ENCODE peak calls at places on chromosomes 5 and 9, in seven cellular contexts. T is HFF-Myc; R is A549; Z is CD8-positive, alpha-beta memory T cell; J is pancreas; L is Peyer's patch; G is heart left ventricle. C is an unnamed sample.
A peak's percentile ranks its signal among the peaks of the same experiment; 100 is the strongest.

GRCh38 chr5:32499261-32499660 is 54.7 kb upstream of the ZFR start:
- DNase-seq in T (no peak), R (no peak), Z (no peak), J (no peak), L (no peak), G (no peak), C (no peak)

GRCh38 chr9:16869961-16870605 is 387 bp downstream of the BNC2 start:
- DNase-seq in T (no peak), R (peak; percentile 39), Z (no peak), J (peak; percentile 18), L (no peak), G (no peak), C (peak; percentile 78)

GRCh38 chr5:56200856-56201638 is 32.1 kb downstream of the ANKRD55 start:
- DNase-seq in T (peak; percentile 59), R (peak; percentile 90), Z (peak; percentile 63), J (peak; percentile 73), L (peak; percentile 46), G (peak; percentile 56), C (peak; percentile 78)

GRCh38 chr5:139817970-139818369 is 22.4 kb downstream of the PSD2 start:
- DNase-seq in T (no peak), R (no peak), Z (no peak), J (no peak), L (no peak), G (no peak), C (no peak)

GRCh38 chr5:142141463-142141862 is 32.9 kb downstream of the NDFIP1 start:
- DNase-seq in T (no peak), R (no peak), Z (no peak), J (no peak), L (no peak), G (no peak), C (no peak)

GRCh38 chr5:78974011-78974410 is 11.1 kb downstream of the ARSB start:
- DNase-seq in T (no peak), R (no peak), Z (no peak), J (no peak), L (no peak), G (peak; percentile 52), C (no peak)

GRCh38 chr9:104232781-104233341 is 138.8 kb downstream of the SMC2 start:
- DNase-seq in T (no peak), R (no peak), Z (no peak), J (no peak), L (no peak), G (no peak), C (no peak)

GRCh38 chr5:79109527-79110492 is 1.8 kb upstream of the BHMT start:
- DNase-seq in T (no peak), R (peak; percentile 36), Z (peak; percentile 12), J (no peak), L (no peak), G (no peak), C (peak; percentile 72)

GRCh38 chr9:126852289-126852688 is 8.2 kb upstream of the ZBTB34 start:
- DNase-seq in T (no peak), R (no peak), Z (no peak), J (no peak), L (no peak), G (no peak), C (no peak)

GRCh38 chr5:66169534-66169933 is 25.4 kb downstream of the SREK1 start:
- DNase-seq in T (no peak), R (no peak), Z (peak; percentile 36), J (no peak), L (no peak), G (no peak), C (no peak)

GRCh38 chr5:19855929-19856328 is 132.1 kb downstream of the CDH18 start:
- DNase-seq in T (no peak), R (no peak), Z (no peak), J (no peak), L (no peak), G (no peak), C (no peak)

GRCh38 chr9:89779816-89780215 is 175.0 kb downstream of the GADD45G start:
- DNase-seq in T (no peak), R (no peak), Z (no peak), J (no peak), L (no peak), G (no peak), C (no peak)

GRCh38 chr5:162096448-162096847 is 28.9 kb downstream of the GABRG2 start:
- DNase-seq in T (no peak), R (no peak), Z (no peak), J (no peak), L (no peak), G (no peak), C (peak; percentile 0)

GRCh38 chr9:134930404-134930803 is 12.7 kb upstream of the FCN1 start:
- DNase-seq in T (no peak), R (no peak), Z (no peak), J (no peak), L (no peak), G (no peak), C (peak; percentile 60)
- H3K4me3 ChIP-seq in T (no peak overlapping the region), R (no peak overlapping the region), Z (no peak overlapping the region), J (no peak overlapping the region), L (no peak overlapping the region), G (no peak overlapping the region), C (no peak overlapping the region)

GRCh38 chr9:121718063-121718462 is 66.6 kb downstream of the DAB2IP start:
- DNase-seq in T (peak; percentile 55), R (no peak), Z (no peak), J (no peak), L (no peak), G (peak; percentile 77), C (peak; percentile 74)
- H3K4me3 ChIP-seq in T (no peak overlapping the region), R (no peak overlapping the region), Z (no peak overlapping the region), J (no peak overlapping the region), L (no peak overlapping the region), G (no peak overlapping the region), C (no peak overlapping the region)

GRCh38 chr5:160199410-160199911 is 29.8 kb upstream of the FABP6 start:
- DNase-seq in T (no peak), R (peak; percentile 53), Z (peak; percentile 62), J (peak; percentile 53), L (peak; percentile 43), G (peak; percentile 82), C (peak; percentile 95)

GRCh38 chr5:160192424-160192823 is 36.9 kb upstream of the FABP6 start:
- DNase-seq in T (no peak), R (no peak), Z (no peak), J (no peak), L (no peak), G (no peak), C (no peak)

GRCh38 chr5:160198886-160199409 is 30.4 kb upstream of the FABP6 start:
- DNase-seq in T (no peak), R (no peak), Z (no peak), J (no peak), L (no peak), G (no peak), C (no peak)

GRCh38 chr5:160198148-160198545 is 31.2 kb upstream of the FABP6 start:
- DNase-seq in T (no peak), R (no peak), Z (no peak), J (no peak), L (no peak), G (no peak), C (peak; percentile 43)

DNA sequence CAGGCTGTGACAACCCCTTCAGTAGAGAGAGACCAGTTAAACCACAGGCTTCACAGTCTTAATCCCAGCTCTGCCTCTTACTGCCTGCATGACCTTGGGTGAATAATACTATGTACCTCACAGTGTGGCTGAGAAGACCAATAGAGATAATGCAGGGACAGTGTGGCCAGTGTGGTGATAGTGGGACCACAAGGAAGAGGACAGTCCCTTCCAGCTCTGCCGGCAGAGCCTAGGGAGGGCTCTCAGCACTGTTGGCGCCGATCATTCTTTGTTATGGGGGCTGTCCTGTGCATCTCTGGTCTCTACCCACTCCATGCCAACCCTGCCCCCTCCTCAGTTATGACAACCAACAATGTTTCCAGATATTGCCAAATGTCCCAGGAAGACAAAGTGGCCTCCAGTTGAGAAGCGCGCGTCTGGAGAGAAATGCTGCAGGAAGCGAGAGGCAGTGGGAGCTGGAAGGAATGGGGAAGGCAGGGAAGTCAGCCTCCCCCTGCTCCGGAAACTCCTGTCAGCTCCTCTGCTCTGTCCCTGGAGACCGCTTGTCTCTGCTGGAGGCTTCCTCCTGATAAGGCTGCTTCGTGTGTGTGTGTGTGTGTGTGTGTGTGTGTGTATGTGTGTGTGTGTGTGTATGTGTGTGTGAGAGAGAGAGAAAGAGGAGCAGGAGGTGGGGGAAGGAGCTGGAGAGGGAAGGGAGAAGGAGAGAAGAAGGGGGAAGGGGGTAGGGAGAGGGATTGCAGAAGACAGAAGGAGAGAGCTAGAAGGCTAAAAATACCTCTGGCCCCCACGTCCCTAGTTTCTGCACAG is 31.8 kb upstream of the FABP6 start:
- DNase-seq in T (no peak), R (no peak), Z (no peak), J (no peak), L (no peak), G (peak; percentile 67), C (peak; percentile 72)
- H3K4me3 ChIP-seq in T (no peak overlapping the region), R (no peak overlapping the region), Z (no peak overlapping the region), J (no peak overlapping the region), L (no peak overlapping the region), G (no peak overlapping the region), C (peak overlapping the region; percentile 18)

DNA sequence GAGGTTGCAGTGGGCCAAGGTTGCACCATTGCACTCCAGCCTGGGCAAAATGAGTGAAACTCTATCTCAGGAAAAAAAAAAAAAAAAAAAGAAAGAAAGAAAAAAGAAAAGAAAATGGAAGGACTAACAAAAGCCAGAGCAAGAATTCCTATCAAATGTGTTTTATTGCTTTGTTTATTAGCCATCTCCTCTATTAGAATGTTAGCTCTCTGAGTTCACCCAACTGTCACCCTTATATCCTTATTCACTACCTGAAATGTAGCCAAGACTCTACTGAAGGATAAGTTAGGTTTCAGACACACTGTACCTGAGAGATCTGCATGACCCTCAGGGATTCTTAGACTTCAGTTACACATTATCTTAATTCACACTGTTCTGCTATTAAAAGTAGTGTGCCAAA is 177.9 kb downstream of the MAPKAP1 start:
- DNase-seq in T (no peak), R (no peak), Z (no peak), J (no peak), L (no peak), G (no peak), C (no peak)
- H3K4me3 ChIP-seq in T (no peak overlapping the region), R (no peak overlapping the region), Z (no peak overlapping the region), J (no peak overlapping the region), L (no peak overlapping the region), G (no peak overlapping the region), C (no peak overlapping the region)

GRCh38 chr5:172904643-172905345 is 54.4 kb upstream of the RPL26L1 start:
- DNase-seq in T (no peak), R (peak; percentile 78), Z (no peak), J (peak; percentile 93), L (no peak), G (peak; percentile 84), C (no peak)
- H3K4me3 ChIP-seq in T (no peak overlapping the region), R (no peak overlapping the region), Z (no peak overlapping the region), J (no peak overlapping the region), L (no peak overlapping the region), G (no peak overlapping the region), C (no peak overlapping the region)

DNA sequence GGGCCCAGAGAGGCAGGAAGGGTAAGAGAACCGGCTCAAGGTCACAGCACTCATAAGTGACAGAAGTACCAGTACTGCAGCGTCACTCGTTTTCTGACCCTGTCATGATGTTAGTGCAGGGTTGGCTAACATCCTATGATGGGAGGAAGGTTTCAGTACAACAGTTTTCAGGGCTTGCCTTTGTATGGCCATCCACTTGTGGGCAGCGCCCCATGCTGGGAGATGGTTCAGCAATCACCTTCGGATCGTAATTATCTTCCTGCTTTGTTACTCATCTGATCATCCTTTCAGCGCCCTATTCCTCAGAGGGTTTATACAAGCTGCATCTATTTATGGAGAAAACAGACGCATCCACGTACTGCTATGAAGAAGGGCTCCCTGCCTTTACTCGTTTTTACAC is 2.4 kb downstream of the MAP1B start:
- DNase-seq in T (no peak), R (peak; percentile 68), Z (no peak), J (no peak), L (no peak), G (no peak), C (no peak)
- H3K4me3 ChIP-seq in T (peak overlapping the region; percentile 73), R (peak overlapping the region; percentile 84), Z (no peak overlapping the region), J (no peak overlapping the region), L (no peak overlapping the region), G (peak overlapping the region; percentile 72), C (no peak overlapping the region)

GRCh38 chr5:95393279-95393678 is 2.1 kb downstream of the FAM81B start:
- DNase-seq in T (no peak), R (no peak), Z (no peak), J (no peak), L (no peak), G (no peak), C (no peak)
- H3K4me3 ChIP-seq in T (no peak overlapping the region), R (no peak overlapping the region), Z (no peak overlapping the region), J (no peak overlapping the region), L (no peak overlapping the region), G (no peak overlapping the region), C (no peak overlapping the region)